ENCODE peak calls at places on chromosome 11, in eight cellular contexts. C is body of pancreas, X is fibroblast of lung, E is OCI-LY7, D is brain microvascular endothelial cell, I is colonic mucosa, Q is right lobe of liver, K is thoracic aorta. J is an unnamed sample.

GRCh38 chr11:130159657-130160459 is at the start of gene ST14:
- DNase-seq in C (peak; percentile 83), X (no peak), E (peak; percentile 70), D (no peak), I (peak; percentile 89), Q (no peak), K (no peak), J (no peak)

GRCh38 chr11:746289-747175 is 732 bp upstream of the TALDO1 start:
- DNase-seq in C (peak; percentile 42), X (peak; percentile 45), E (peak; percentile 35), D (no peak), I (peak; percentile 39), Q (no peak), K (no peak), J (peak; percentile 80)

GRCh38 chr11:101867951-101868350 is 46.9 kb upstream of the CEP126 start:
- DNase-seq in C (no peak), X (peak; percentile 83), E (no peak), D (peak; percentile 25), I (no peak), Q (no peak), K (no peak), J (no peak)

GRCh38 chr11:28984216-28984615 is 876.0 kb downstream of the METTL15 start:
- DNase-seq in C (no peak), X (no peak), E (no peak), D (no peak), I (no peak), Q (no peak), K (no peak), J (no peak)

GRCh38 chr11:29352273-29352672 is 664.6 kb downstream of the KCNA4 start:
- DNase-seq in C (no peak), X (peak; percentile 7), E (no peak), D (no peak), I (no peak), Q (no peak), K (no peak), J (no peak)

GRCh38 chr11:77819411-77819920 is 1.1 kb downstream of the RSF1 start:
- DNase-seq in C (peak; percentile 76), X (peak; percentile 93), E (peak; percentile 93), D (peak; percentile 87), I (peak; percentile 92), Q (peak; percentile 85), K (peak; percentile 53), J (peak; percentile 89)

GRCh38 chr11:12411806-12412727 is 34.7 kb downstream of the PARVA start:
- DNase-seq in C (peak; percentile 58), X (peak; percentile 97), E (peak; percentile 37), D (peak; percentile 85), I (peak; percentile 61), Q (no peak), K (peak; percentile 65), J (peak; percentile 87)

GRCh38 chr11:123110397-123110796 is 48.5 kb upstream of the HSPA8 start:
- DNase-seq in C (no peak), X (no peak), E (no peak), D (no peak), I (no peak), Q (no peak), K (no peak), J (no peak)

GRCh38 chr11:1199689-1200610 is 22.9 kb upstream of the MUC5B start:
- DNase-seq in C (no peak), X (no peak), E (no peak), D (no peak), I (no peak), Q (peak; percentile 35), K (no peak), J (peak; percentile 62)

GRCh38 chr11:112806876-112807275 is 154.3 kb upstream of the NCAM1 start:
- DNase-seq in C (no peak), X (no peak), E (no peak), D (no peak), I (no peak), Q (no peak), K (no peak), J (no peak)

GRCh38 chr11:61738776-61739175 is 13.7 kb upstream of the MYRF start:
- DNase-seq in C (no peak), X (no peak), E (no peak), D (no peak), I (no peak), Q (no peak), K (no peak), J (no peak)

GRCh38 chr11:68215087-68215445 is 2.0 kb upstream of the KMT5B start:
- DNase-seq in C (peak; percentile 22), X (no peak), E (no peak), D (no peak), I (no peak), Q (no peak), K (no peak), J (no peak)

GRCh38 chr11:46696212-46696558 is 4.2 kb downstream of the ARHGAP1 start:
- DNase-seq in C (no peak), X (no peak), E (no peak), D (no peak), I (no peak), Q (peak; percentile 94), K (no peak), J (no peak)

GRCh38 chr11:69297926-69298777 is 4.2 kb downstream of the MYEOV start:
- DNase-seq in C (peak; percentile 44), X (peak; percentile 83), E (peak; percentile 57), D (peak; percentile 62), I (peak; percentile 78), Q (peak; percentile 68), K (peak; percentile 64), J (no peak)

GRCh38 chr11:67504023-67504949 is 877 bp downstream of the PITPNM1 start:
- DNase-seq in C (peak; percentile 39), X (peak; percentile 16), E (peak; percentile 35), D (peak; percentile 12), I (no peak), Q (no peak), K (no peak), J (no peak)

GRCh38 chr11:62604460-62605130 is 2.9 kb upstream of the MTA2 start:
- DNase-seq in C (no peak), X (no peak), E (no peak), D (no peak), I (no peak), Q (no peak), K (no peak), J (no peak)

GRCh38 chr11:32225491-32226285 is 134.8 kb downstream of the RCN1 start:
- DNase-seq in C (no peak), X (no peak), E (no peak), D (no peak), I (no peak), Q (no peak), K (no peak), J (no peak)

GRCh38 chr11:107744736-107745135 is 32.9 kb upstream of the SLN start:
- DNase-seq in C (no peak), X (no peak), E (no peak), D (no peak), I (no peak), Q (no peak), K (no peak), J (no peak)

GRCh38 chr11:32137263-32137662 is 46.4 kb downstream of the RCN1 start:
- DNase-seq in C (no peak), X (peak; percentile 98), E (no peak), D (peak; percentile 91), I (no peak), Q (no peak), K (no peak), J (no peak)

GRCh38 chr11:68929706-68930605 is 26.3 kb downstream of the IGHMBP2 start:
- DNase-seq in C (no peak), X (no peak), E (no peak), D (no peak), I (no peak), Q (no peak), K (no peak), J (no peak)

GRCh38 chr11:4639931-4640330 is 2.7 kb downstream of the OR51D1 start:
- DNase-seq in C (no peak), X (no peak), E (no peak), D (no peak), I (no peak), Q (no peak), K (no peak), J (no peak)
- TF ChIP-seq CTCF in C (no peak), X (no peak), E (no peak), D (no peak), I (no peak), Q (no peak), K (no peak), J (no peak)

DNA sequence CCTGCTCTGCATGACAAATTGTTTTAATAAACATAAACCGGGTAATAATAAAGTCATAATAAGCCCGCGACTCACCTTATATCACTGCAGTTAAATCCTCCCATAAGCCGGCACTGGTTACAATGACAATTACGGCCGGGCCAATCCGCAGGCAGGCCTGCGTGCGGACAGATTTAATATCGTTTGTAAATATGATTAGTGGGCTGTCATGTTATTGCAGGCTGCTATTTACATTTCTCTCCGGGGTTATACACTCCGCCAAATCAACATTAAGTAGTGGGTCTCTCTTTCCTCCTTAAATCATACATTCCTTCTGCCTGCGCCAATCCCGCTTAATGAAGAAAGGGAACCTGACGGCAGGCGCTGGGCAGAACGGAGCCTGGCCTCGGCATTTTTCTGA is 51.8 kb upstream of the LMO1 start:
- DNase-seq in C (no peak), X (no peak), E (no peak), D (no peak), I (no peak), Q (no peak), K (no peak), J (no peak)
- H3K27ac ChIP-seq in C (no peak overlapping the region), X (no peak overlapping the region), E (no peak overlapping the region), D (no peak overlapping the region), I (no peak overlapping the region), Q (no peak overlapping the region), K (no peak overlapping the region), J (no peak overlapping the region)

GRCh38 chr11:27244900-27245299 is 118.1 kb downstream of the CCDC34 start:
- DNase-seq in C (no peak), X (no peak), E (no peak), D (no peak), I (no peak), Q (no peak), K (no peak), J (no peak)
- TF ChIP-seq CTCF in C (no peak), X (no peak), E (no peak), D (no peak), I (no peak), Q (no peak), K (no peak), J (no peak)

DNA sequence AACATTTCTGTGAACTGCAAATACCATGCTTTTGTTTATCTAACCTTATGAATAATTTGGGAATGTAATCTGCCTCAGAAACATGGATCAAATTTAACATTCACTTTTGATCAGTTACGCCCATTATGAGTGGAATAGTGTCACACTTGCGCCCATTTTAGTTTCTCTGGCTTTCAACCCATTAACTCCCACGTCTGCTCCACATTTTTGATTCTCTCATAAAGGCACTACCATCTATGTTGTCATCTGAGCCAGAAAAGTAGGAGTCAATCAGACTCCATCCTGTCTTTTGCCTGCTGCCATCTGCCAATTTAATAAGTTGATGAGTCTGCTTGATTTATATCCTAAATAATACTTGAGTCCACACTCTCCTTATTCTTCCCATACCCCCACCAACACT is 1090.7 kb downstream of the DLG2 start:
- DNase-seq in C (no peak), X (no peak), E (no peak), D (no peak), I (no peak), Q (no peak), K (no peak), J (no peak)
- H3K27ac ChIP-seq in C (no peak overlapping the region), X (no peak overlapping the region), E (no peak overlapping the region), D (no peak overlapping the region), I (no peak overlapping the region), Q (no peak overlapping the region), K (no peak overlapping the region), J (no peak overlapping the region)

J was measured in coronary artery.